ENCODE peak calls at places on chromosomes 3 and 15, in eight cellular contexts. L is lung microvascular endothelial cell; O is activated gamma-delta T cell treated with anti-CD3 and anti-CD28 coated beads, Interleukin-2, amount 50 U/mL, for 16 hours; I is central memory CD4-positive, alpha-beta T cell; A is activated T-cell treated with anti-CD3 and anti-CD28 coated beads for 4 hours; E is germinal center; K is activated CD4-positive, alpha-beta T cell treated with anti-CD3 and anti-CD28 coated beads for 1 hour; S is PC-9. Y is an unnamed sample.

GRCh38 chr3:170689218-170689874 is 103.5 kb upstream of the SLC7A14 start:
- DNase-seq in L (peak), O (no peak), I (no peak), A (no peak), E (no peak), K (no peak), S (peak), Y (peak)

GRCh38 chr15:46251873-46252272 is 617.0 kb downstream of the SQOR start:
- DNase-seq in L (no peak), O (no peak), I (no peak), A (no peak), E (no peak), K (no peak), S (no peak), Y (no peak)

GRCh38 chr3:29804044-29804443 is 523.2 kb downstream of the RBMS3 start:
- DNase-seq in L (no peak), O (no peak), I (no peak), A (no peak), E (no peak), K (no peak), S (no peak), Y (no peak)

GRCh38 chr3:120438971-120439370 is 11.8 kb downstream of the FSTL1 start:
- DNase-seq in L (peak), O (no peak), I (no peak), A (no peak), E (no peak), K (no peak), S (no peak), Y (peak)

GRCh38 chr15:75532413-75533250 is 46.5 kb downstream of the PTPN9 start:
- DNase-seq in L (peak), O (no peak), I (no peak), A (no peak), E (no peak), K (no peak), S (peak), Y (peak)

GRCh38 chr15:68211656-68212320 is 6.7 kb upstream of the CALML4 start:
- DNase-seq in L (no peak), O (no peak), I (no peak), A (no peak), E (no peak), K (no peak), S (no peak), Y (no peak)

GRCh38 chr15:89341316-89342005 is 6.8 kb upstream of the POLG start:
- DNase-seq in L (no peak), O (no peak), I (no peak), A (no peak), E (no peak), K (no peak), S (peak), Y (no peak)

GRCh38 chr3:167480748-167481147 is 6.9 kb upstream of the SERPINI2 start:
- DNase-seq in L (no peak), O (no peak), I (no peak), A (no peak), E (no peak), K (no peak), S (no peak), Y (no peak)

GRCh38 chr3:101646726-101647125 is 30.2 kb downstream of the ZBTB11 start:
- DNase-seq in L (no peak), O (no peak), I (no peak), A (no peak), E (no peak), K (no peak), S (no peak), Y (no peak)

GRCh38 chr3:59290358-59290757 is 240.5 kb upstream of the CFAP20DC start:
- DNase-seq in L (no peak), O (no peak), I (no peak), A (no peak), E (no peak), K (no peak), S (no peak), Y (no peak)

GRCh38 chr15:45473068-45473467 is 49.5 kb downstream of the SLC30A4 start:
- DNase-seq in L (no peak), O (no peak), I (no peak), A (no peak), E (no peak), K (no peak), S (no peak), Y (no peak)

GRCh38 chr3:124413989-124414598 is 316.2 kb upstream of the UMPS start:
- DNase-seq in L (peak), O (no peak), I (no peak), A (no peak), E (no peak), K (no peak), S (no peak), Y (no peak)

GRCh38 chr15:56883088-56883487 is 35.4 kb upstream of the TCF12 start:
- DNase-seq in L (no peak), O (no peak), I (no peak), A (no peak), E (no peak), K (no peak), S (no peak), Y (no peak)

GRCh38 chr3:49357466-49358216 is 512 bp downstream of the GPX1 start:
- DNase-seq in L (peak), O (peak), I (peak), A (peak), E (peak), K (peak), S (peak), Y (peak)

GRCh38 chr15:41870689-41871081 is 23.2 kb downstream of the SPTBN5 start:
- DNase-seq in L (no peak), O (peak), I (peak), A (no peak), E (no peak), K (peak), S (peak), Y (no peak)

GRCh38 chr3:129161860-129162271 is 1.0 kb upstream of the ISY1 start:
- DNase-seq in L (peak), O (no peak), I (no peak), A (no peak), E (peak), K (no peak), S (peak), Y (no peak)

GRCh38 chr3:183576487-183577107 is 21.1 kb upstream of the KLHL6 start:
- DNase-seq in L (no peak), O (no peak), I (no peak), A (no peak), E (no peak), K (no peak), S (no peak), Y (no peak)

GRCh38 chr3:179837374-179837773 is 184.5 kb downstream of the USP13 start:
- DNase-seq in L (peak), O (no peak), I (no peak), A (no peak), E (no peak), K (no peak), S (no peak), Y (no peak)

GRCh38 chr3:28122227-28122626 is 119.2 kb upstream of the CMC1 start:
- DNase-seq in L (no peak), O (no peak), I (no peak), A (no peak), E (no peak), K (no peak), S (no peak), Y (no peak)

GRCh38 chr15:43912991-43913927 is 86.5 kb downstream of the WDR76 start:
- DNase-seq in L (peak), O (no peak), I (no peak), A (no peak), E (no peak), K (no peak), S (peak), Y (peak)

GRCh38 chr15:52095597-52096262 is 16.8 kb downstream of the BCL2L10 start:
- DNase-seq in L (peak), O (no peak), I (no peak), A (no peak), E (no peak), K (no peak), S (peak), Y (peak)

GRCh38 chr3:57951106-57951882 is 56.9 kb upstream of the FLNB start:
- DNase-seq in L (peak), O (no peak), I (no peak), A (no peak), E (no peak), K (no peak), S (peak), Y (peak)

GRCh38 chr3:124837730-124838186 is 49.4 kb downstream of the ITGB5 start:
- DNase-seq in L (peak), O (no peak), I (no peak), A (no peak), E (no peak), K (no peak), S (peak), Y (peak)

GRCh38 chr3:58691997-58692396 is 25.4 kb upstream of the FAM3D start:
- DNase-seq in L (peak), O (no peak), I (no peak), A (no peak), E (no peak), K (no peak), S (no peak), Y (no peak)

GRCh38 chr15:65856821-65857455 is 12.4 kb upstream of the RAB11A start:
- DNase-seq in L (peak), O (peak), I (peak), A (peak), E (peak), K (peak), S (peak), Y (peak)

GRCh38 chr15:100201376-100202280 is 140.1 kb downstream of the ADAMTS17 start:
- DNase-seq in L (no peak), O (peak), I (peak), A (no peak), E (peak), K (no peak), S (no peak), Y (no peak)

GRCh38 chr15:97026781-97027180 is 696.3 kb downstream of the NR2F2 start:
- DNase-seq in L (no peak), O (no peak), I (no peak), A (no peak), E (no peak), K (no peak), S (no peak), Y (no peak)

GRCh38 chr15:66089049-66089448 is 164.5 kb downstream of the MEGF11 start:
- DNase-seq in L (no peak), O (no peak), I (no peak), A (no peak), E (no peak), K (no peak), S (no peak), Y (no peak)

GRCh38 chr3:167840247-167840646 is 104.7 kb downstream of the SERPINI1 start:
- DNase-seq in L (no peak), O (no peak), I (no peak), A (no peak), E (no peak), K (no peak), S (no peak), Y (no peak)

GRCh38 chr15:51075364-51075763 is 19.3 kb downstream of the TNFAIP8L3 start:
- DNase-seq in L (no peak), O (no peak), I (no peak), A (no peak), E (no peak), K (no peak), S (no peak), Y (no peak)

GRCh38 chr3:45443459-45443858 is 55.1 kb downstream of the LARS2 start:
- DNase-seq in L (peak), O (no peak), I (no peak), A (no peak), E (no peak), K (no peak), S (no peak), Y (no peak)

GRCh38 chr3:61861410-61861809 is 300.0 kb downstream of the PTPRG start:
- DNase-seq in L (no peak), O (no peak), I (no peak), A (no peak), E (no peak), K (no peak), S (no peak), Y (no peak)

GRCh38 chr3:159897331-159898075 is 91.1 kb upstream of the IL12A start:
- DNase-seq in L (peak), O (no peak), I (no peak), A (no peak), E (no peak), K (no peak), S (no peak), Y (no peak)

GRCh38 chr15:73924258-73924921 is 1.9 kb upstream of the LOXL1 start:
- DNase-seq in L (peak), O (no peak), I (no peak), A (no peak), E (no peak), K (no peak), S (peak), Y (peak)

GRCh38 chr3:10483686-10484345 is 21.6 kb downstream of the ATP2B2 start:
- DNase-seq in L (peak), O (no peak), I (no peak), A (no peak), E (no peak), K (no peak), S (no peak), Y (no peak)

GRCh38 chr15:92018535-92019239 is 165.2 kb downstream of the SLCO3A1 start:
- DNase-seq in L (no peak), O (no peak), I (no peak), A (no peak), E (no peak), K (no peak), S (no peak), Y (no peak)

GRCh38 chr15:55588070-55588817 is at the start of gene PYGO1:
- DNase-seq in L (peak), O (no peak), I (peak), A (peak), E (peak), K (no peak), S (peak), Y (peak)

GRCh38 chr15:87849181-87849580 is 407.4 kb downstream of the NTRK3 start:
- DNase-seq in L (no peak), O (no peak), I (no peak), A (no peak), E (no peak), K (no peak), S (no peak), Y (no peak)

GRCh38 chr3:84175449-84175848 is 783.3 kb upstream of the CADM2 start:
- DNase-seq in L (no peak), O (no peak), I (no peak), A (no peak), E (no peak), K (no peak), S (no peak), Y (no peak)